ENCODE peak calls at places on chromosomes 5 and 9, in five cellular contexts. One of them, this sample, is unnamed.

GRCh38 chr9:112002131-112002846 is 105.7 kb downstream of the UGCG start:
- DNase-seq in sigmoid colon: no peak
- DNase-seq in A549: no peak
- DNase-seq in suprapubic skin: no peak
- DNase-seq in transverse colon: no peak
- DNase-seq in this sample: no peak

GRCh38 chr9:83538172-83538889 is at the start of gene FRMD3:
- DNase-seq in A549: peak
- DNase-seq in sigmoid colon: peak
- DNase-seq in transverse colon: peak
- DNase-seq in suprapubic skin: peak
- DNase-seq in this sample: peak

GRCh38 chr5:24823625-24824024 is 178.8 kb upstream of the CDH10 start:
- DNase-seq in transverse colon: no peak
- DNase-seq in suprapubic skin: no peak
- DNase-seq in sigmoid colon: no peak
- DNase-seq in A549: no peak
- DNase-seq in this sample: no peak

GRCh38 chr5:54533541-54534179 is 16.1 kb downstream of the SNX18 start:
- DNase-seq in sigmoid colon: no peak
- DNase-seq in suprapubic skin: no peak
- DNase-seq in A549: no peak
- DNase-seq in transverse colon: no peak
- DNase-seq in this sample: peak

GRCh38 chr5:170266570-170267379 is 30.8 kb downstream of the LCP2 start:
- DNase-seq in sigmoid colon: no peak
- DNase-seq in transverse colon: no peak
- DNase-seq in suprapubic skin: peak
- DNase-seq in A549: no peak
- DNase-seq in this sample: no peak

GRCh38 chr9:107389617-107390071 is 99.9 kb downstream of the KLF4 start:
- DNase-seq in suprapubic skin: peak
- DNase-seq in sigmoid colon: peak
- DNase-seq in transverse colon: peak
- DNase-seq in A549: no peak
- DNase-seq in this sample: peak

GRCh38 chr5:154753792-154754191 is 1.4 kb upstream of the LARP1 start:
- DNase-seq in suprapubic skin: peak
- DNase-seq in A549: no peak
- DNase-seq in sigmoid colon: peak
- DNase-seq in transverse colon: peak
- DNase-seq in this sample: peak

GRCh38 chr9:118362123-118362522 is 657.9 kb downstream of the TLR4 start:
- DNase-seq in transverse colon: no peak
- DNase-seq in A549: no peak
- DNase-seq in suprapubic skin: no peak
- DNase-seq in sigmoid colon: no peak
- DNase-seq in this sample: no peak

GRCh38 chr9:38681747-38682227 is 38.1 kb downstream of the FAM240B start:
- DNase-seq in transverse colon: no peak
- DNase-seq in sigmoid colon: no peak
- DNase-seq in suprapubic skin: no peak
- DNase-seq in A549: no peak
- DNase-seq in this sample: no peak
- H3K27ac ChIP-seq in transverse colon: no peak
- H3K27ac ChIP-seq in sigmoid colon: no peak
- H3K27ac ChIP-seq in suprapubic skin: no peak
- H3K27ac ChIP-seq in A549: peak
- H3K27ac ChIP-seq in this sample: no peak

GRCh38 chr9:6681147-6681956 is 35.8 kb upstream of the GLDC start:
- DNase-seq in A549: peak
- DNase-seq in suprapubic skin: peak
- DNase-seq in sigmoid colon: peak
- DNase-seq in transverse colon: peak
- DNase-seq in this sample: peak
- TF ChIP-seq POLR2A in A549: peak
- TF ChIP-seq POLR2A in suprapubic skin: peak
- TF ChIP-seq POLR2A in sigmoid colon: peak
- TF ChIP-seq POLR2A in transverse colon: peak
- TF ChIP-seq POLR2A in this sample: no peak

DNA sequence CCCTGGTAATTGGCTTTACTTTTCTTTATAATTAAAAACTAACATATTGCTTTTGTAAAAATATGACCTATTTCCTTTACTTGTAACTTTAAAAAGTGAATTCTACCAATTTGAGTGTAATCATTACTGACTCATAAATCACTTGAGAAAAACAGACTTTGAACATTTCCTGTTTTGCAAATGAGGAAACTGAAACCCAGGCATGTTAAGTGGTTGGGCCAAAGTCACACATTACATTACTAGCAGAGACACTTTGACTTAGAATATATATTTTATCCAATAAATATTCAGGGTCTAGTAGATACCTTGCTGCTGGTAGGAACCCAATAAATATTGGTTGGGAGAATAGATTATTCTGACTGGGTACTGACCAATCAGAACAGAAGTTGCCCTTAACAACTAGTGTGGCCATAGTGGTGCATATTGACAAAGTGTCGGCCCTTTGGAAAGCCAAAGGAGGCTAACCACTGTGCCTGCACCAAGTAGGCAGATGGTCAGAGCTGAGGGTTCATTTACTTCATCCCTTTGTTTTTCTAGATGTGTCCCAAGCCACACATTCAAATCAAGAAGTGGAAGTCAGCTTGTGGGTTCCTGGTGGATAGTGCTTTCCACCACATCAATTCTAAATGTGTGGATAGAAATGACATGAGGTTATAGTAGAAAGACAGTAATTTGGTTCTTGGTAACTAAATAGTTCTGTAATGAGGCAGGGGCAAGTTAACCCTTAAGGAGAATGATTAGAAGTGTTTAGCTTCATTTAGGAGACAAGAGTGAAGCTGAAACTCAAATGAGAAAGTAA is 365.2 kb upstream of the RIOK2 start:
- DNase-seq in A549: no peak
- DNase-seq in suprapubic skin: no peak
- DNase-seq in transverse colon: no peak
- DNase-seq in sigmoid colon: no peak
- DNase-seq in this sample: no peak
- TF ChIP-seq EP300 in A549: no peak
- TF ChIP-seq EP300 in suprapubic skin: no peak
- TF ChIP-seq EP300 in transverse colon: no peak
- TF ChIP-seq EP300 in sigmoid colon: no peak
- TF ChIP-seq EP300 in this sample: no peak

DNA sequence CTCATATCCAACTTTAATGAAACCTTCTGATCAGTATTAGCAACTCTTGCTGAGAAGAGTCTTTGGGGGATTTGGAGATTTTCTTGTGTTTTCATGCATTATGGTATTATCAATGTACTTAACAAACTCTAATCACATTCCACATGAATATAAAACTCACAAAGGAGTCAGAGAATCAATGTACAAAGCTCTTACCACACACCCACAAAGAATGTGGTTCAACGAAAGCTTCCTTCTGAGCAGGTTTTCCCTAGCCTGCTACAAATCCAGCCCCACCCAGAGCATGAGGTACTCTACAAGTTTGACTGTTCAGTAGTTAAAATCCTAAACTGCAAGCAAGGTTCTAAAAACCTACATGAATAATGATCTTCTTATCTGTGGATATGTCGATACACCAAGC is 210.1 kb downstream of the TARS1 start:
- DNase-seq in transverse colon: no peak
- DNase-seq in sigmoid colon: no peak
- DNase-seq in A549: no peak
- DNase-seq in suprapubic skin: no peak
- DNase-seq in this sample: no peak
- H3K27ac ChIP-seq in transverse colon: no peak
- H3K27ac ChIP-seq in sigmoid colon: no peak
- H3K27ac ChIP-seq in A549: no peak
- H3K27ac ChIP-seq in suprapubic skin: no peak
- H3K27ac ChIP-seq in this sample: no peak

GRCh38 chr5:72453260-72453775 is 53.9 kb downstream of the ZNF366 start:
- DNase-seq in sigmoid colon: no peak
- DNase-seq in A549: no peak
- DNase-seq in suprapubic skin: no peak
- DNase-seq in transverse colon: no peak
- DNase-seq in this sample: no peak

GRCh38 chr5:72454996-72455395 is 52.2 kb downstream of the ZNF366 start:
- DNase-seq in transverse colon: no peak
- DNase-seq in suprapubic skin: no peak
- DNase-seq in A549: no peak
- DNase-seq in sigmoid colon: no peak
- DNase-seq in this sample: no peak

GRCh38 chr5:72457491-72457890 is 49.7 kb downstream of the ZNF366 start:
- DNase-seq in A549: no peak
- DNase-seq in sigmoid colon: no peak
- DNase-seq in suprapubic skin: no peak
- DNase-seq in transverse colon: no peak
- DNase-seq in this sample: no peak

GRCh38 chr5:72456391-72457060 is 50.7 kb downstream of the ZNF366 start:
- DNase-seq in sigmoid colon: no peak
- DNase-seq in A549: no peak
- DNase-seq in suprapubic skin: no peak
- DNase-seq in transverse colon: no peak
- DNase-seq in this sample: no peak

GRCh38 chr5:72455477-72455876 is 51.7 kb downstream of the ZNF366 start:
- DNase-seq in sigmoid colon: no peak
- DNase-seq in suprapubic skin: no peak
- DNase-seq in transverse colon: no peak
- DNase-seq in A549: no peak
- DNase-seq in this sample: no peak
- TF ChIP-seq POLR2A in sigmoid colon: no peak
- TF ChIP-seq POLR2A in suprapubic skin: no peak
- TF ChIP-seq POLR2A in transverse colon: no peak
- TF ChIP-seq POLR2A in A549: no peak
- TF ChIP-seq POLR2A in this sample: no peak

GRCh38 chr5:85453026-85453349 is 1068.3 kb upstream of the EDIL3 start:
- DNase-seq in A549: no peak
- DNase-seq in sigmoid colon: no peak
- DNase-seq in suprapubic skin: no peak
- DNase-seq in transverse colon: no peak
- DNase-seq in this sample: no peak

GRCh38 chr5:85458319-85458718 is 1073.6 kb upstream of the EDIL3 start:
- DNase-seq in suprapubic skin: no peak
- DNase-seq in sigmoid colon: no peak
- DNase-seq in A549: no peak
- DNase-seq in transverse colon: no peak
- DNase-seq in this sample: no peak

DNA sequence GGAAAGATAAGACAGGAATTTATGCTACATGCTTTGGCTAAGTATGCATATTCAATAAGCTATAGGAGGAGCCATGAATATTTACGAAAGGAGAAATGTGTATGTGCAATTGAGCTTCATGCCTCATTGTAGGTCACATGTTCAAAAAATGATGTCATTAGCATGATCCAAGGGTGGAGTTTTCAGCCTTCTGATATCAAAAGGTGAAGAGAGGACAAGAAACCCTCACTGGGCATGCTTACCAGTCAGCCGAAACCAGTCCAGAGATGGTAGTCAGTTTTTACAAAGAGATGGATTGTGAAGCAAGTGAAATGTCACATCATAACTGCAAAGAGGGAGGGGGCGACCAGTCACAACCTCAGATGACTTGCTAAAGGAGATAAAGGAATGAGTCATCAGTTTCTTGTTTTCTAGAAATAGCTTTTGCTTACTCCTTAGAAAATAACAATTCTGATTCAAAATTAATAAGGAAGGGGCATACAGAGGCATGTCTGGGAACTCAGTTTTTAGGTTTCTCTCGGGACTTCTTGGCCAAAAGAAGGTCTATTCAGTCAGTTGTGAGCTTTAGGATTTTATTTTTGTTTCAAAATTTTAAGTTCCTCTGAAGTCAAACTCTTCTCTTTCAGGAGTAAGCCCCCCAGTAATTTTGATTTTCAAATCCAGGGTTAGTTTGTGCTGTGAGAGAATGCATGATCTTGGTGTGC is 1067.8 kb upstream of the EDIL3 start:
- DNase-seq in sigmoid colon: no peak
- DNase-seq in suprapubic skin: no peak
- DNase-seq in A549: no peak
- DNase-seq in transverse colon: no peak
- DNase-seq in this sample: no peak
- TF ChIP-seq EP300 in sigmoid colon: no peak
- TF ChIP-seq EP300 in suprapubic skin: no peak
- TF ChIP-seq EP300 in A549: no peak
- TF ChIP-seq EP300 in transverse colon: no peak
- TF ChIP-seq EP300 in this sample: no peak

DNA sequence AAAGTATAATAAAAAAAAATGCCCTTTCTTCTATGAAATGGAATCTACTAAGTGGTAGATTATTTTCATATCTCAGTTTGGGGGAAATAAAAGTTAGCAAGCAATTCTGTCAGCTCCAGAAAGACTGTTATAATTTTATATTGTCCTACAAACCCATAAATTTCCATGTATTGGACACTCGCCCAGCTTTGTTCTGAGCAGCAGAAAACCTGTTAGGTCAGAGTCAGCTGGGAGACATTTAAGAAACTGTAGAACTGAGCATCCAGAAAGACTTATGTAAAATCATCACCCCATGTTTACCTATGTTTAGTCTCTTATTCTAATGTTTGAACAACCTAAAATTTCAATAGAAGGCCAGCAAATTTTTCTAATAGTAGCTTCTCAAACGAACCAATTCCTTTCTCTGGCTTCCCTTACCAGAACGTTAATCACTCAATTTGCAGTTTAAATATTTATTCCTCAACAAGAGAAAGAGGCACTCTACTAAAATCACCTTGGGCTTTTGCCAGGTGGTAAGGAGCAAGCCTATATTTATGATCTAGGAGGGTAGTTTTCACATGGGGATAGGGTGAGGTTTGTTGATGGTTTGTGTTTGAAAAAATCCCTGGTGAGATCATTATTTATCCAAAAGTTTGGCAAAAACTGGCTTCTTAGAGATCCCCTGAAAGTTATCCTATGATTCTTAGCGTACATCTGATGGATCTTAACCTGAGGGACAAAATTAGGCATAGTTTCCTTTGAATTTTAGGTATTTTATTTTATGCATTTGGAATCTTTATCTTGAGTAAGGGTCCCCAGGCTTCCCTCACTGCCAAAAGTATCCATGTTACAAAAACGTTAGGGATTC is 34.4 kb downstream of the MACROH2A1 start:
- DNase-seq in suprapubic skin: no peak
- DNase-seq in A549: no peak
- DNase-seq in sigmoid colon: no peak
- DNase-seq in transverse colon: no peak
- DNase-seq in this sample: no peak
- H3K27ac ChIP-seq in suprapubic skin: no peak
- H3K27ac ChIP-seq in A549: no peak
- H3K27ac ChIP-seq in sigmoid colon: peak
- H3K27ac ChIP-seq in transverse colon: peak
- H3K27ac ChIP-seq in this sample: no peak

GRCh38 chr5:115816226-115817042 is at the start of gene CDO1:
- DNase-seq in A549: no peak
- DNase-seq in transverse colon: peak
- DNase-seq in suprapubic skin: peak
- DNase-seq in sigmoid colon: peak
- DNase-seq in this sample: no peak
- TF ChIP-seq POLR2A in A549: no peak
- TF ChIP-seq POLR2A in transverse colon: no peak
- TF ChIP-seq POLR2A in suprapubic skin: peak
- TF ChIP-seq POLR2A in sigmoid colon: no peak
- TF ChIP-seq POLR2A in this sample: no peak

GRCh38 chr9:78552802-78553201 is 255.9 kb downstream of the PSAT1 start:
- DNase-seq in sigmoid colon: no peak
- DNase-seq in transverse colon: no peak
- DNase-seq in suprapubic skin: no peak
- DNase-seq in A549: no peak
- DNase-seq in this sample: no peak
- TF ChIP-seq EP300 in sigmoid colon: no peak
- TF ChIP-seq EP300 in transverse colon: no peak
- TF ChIP-seq EP300 in suprapubic skin: no peak
- TF ChIP-seq EP300 in A549: no peak
- TF ChIP-seq EP300 in this sample: no peak

This sample was measured in stomach.